ENCODE peak calls at places on chromosomes 2 and 18, in eight cellular contexts. Y, V, W, L, O, E, J and N are unnamed samples.

GRCh38 chr18:23619388-23619873 is 33.1 kb upstream of the NPC1 start:
- DNase-seq in Y (peak; percentile 55), V (no peak), W (no peak), L (peak; percentile 13), O (peak; percentile 26), E (no peak), J (peak; percentile 25), N (no peak)

GRCh38 chr2:156445311-156446218 is 9.4 kb downstream of the GPD2 start:
- DNase-seq in Y (no peak), V (peak; percentile 23), W (peak; percentile 31), L (peak; percentile 94), O (peak; percentile 77), E (peak; percentile 65), J (peak; percentile 71), N (peak; percentile 75)

GRCh38 chr2:200422532-200423262 is 87.2 kb downstream of the KCTD18 start:
- DNase-seq in Y (no peak), V (no peak), W (no peak), L (no peak), O (no peak), E (no peak), J (no peak), N (no peak)

GRCh38 chr2:62478093-62478580 is 27.9 kb downstream of the TMEM17 start:
- DNase-seq in Y (no peak), V (no peak), W (no peak), L (peak; percentile 39), O (peak; percentile 90), E (peak; percentile 16), J (peak; percentile 85), N (no peak)

GRCh38 chr18:12883003-12883683 is 894 bp downstream of the PTPN2 start:
- DNase-seq in Y (no peak), V (no peak), W (no peak), L (no peak), O (no peak), E (no peak), J (no peak), N (no peak)

GRCh38 chr2:44268259-44268649 is 7.0 kb upstream of the SLC3A1 start:
- DNase-seq in Y (no peak), V (no peak), W (no peak), L (peak; percentile 76), O (no peak), E (peak; percentile 51), J (no peak), N (peak; percentile 53)

GRCh38 chr18:27605107-27605834 is 420.2 kb upstream of the CHST9 start:
- DNase-seq in Y (no peak), V (peak; percentile 64), W (peak; percentile 55), L (peak; percentile 83), O (peak; percentile 74), E (peak; percentile 54), J (peak; percentile 61), N (peak; percentile 76)

GRCh38 chr2:19774788-19775156 is 127.0 kb downstream of the TTC32 start:
- DNase-seq in Y (no peak), V (no peak), W (no peak), L (no peak), O (no peak), E (no peak), J (no peak), N (no peak)

GRCh38 chr2:214889301-214889700 is 79.8 kb upstream of the BARD1 start:
- DNase-seq in Y (no peak), V (no peak), W (no peak), L (no peak), O (no peak), E (no peak), J (no peak), N (no peak)

GRCh38 chr2:27549303-27549702 is 33.5 kb upstream of the ZNF512 start:
- DNase-seq in Y (no peak), V (no peak), W (no peak), L (no peak), O (no peak), E (no peak), J (no peak), N (no peak)

GRCh38 chr2:186345745-186346144 is 140.3 kb upstream of the ZC3H15 start:
- DNase-seq in Y (no peak), V (no peak), W (no peak), L (no peak), O (no peak), E (no peak), J (no peak), N (no peak)

GRCh38 chr18:24181806-24182205 is 42.9 kb downstream of the CABYR start:
- DNase-seq in Y (no peak), V (no peak), W (no peak), L (peak; percentile 40), O (no peak), E (peak; percentile 51), J (no peak), N (no peak)